ENCODE peak calls at places on chromosomes 7 and 10, in four cellular contexts. Y, T, V and S are unnamed samples.

GRCh38 chr7:99498546-99498944 is 1.5 kb downstream of the ZNF394 start:
- DNase-seq in V (no peak), T (no peak), Y (no peak), S (no peak)

GRCh38 chr7:5420841-5421625 is 2.6 kb downstream of the TNRC18 start:
- DNase-seq in T (peak), V (no peak), Y (peak), S (no peak)

GRCh38 chr10:7622969-7623368 is 43.8 kb downstream of the ITIH5 start:
- DNase-seq in Y (no peak), T (no peak), V (peak), S (peak)

GRCh38 chr7:11130601-11131000 is 156.9 kb downstream of the PHF14 start:
- DNase-seq in Y (no peak), V (no peak), T (no peak), S (no peak)

GRCh38 chr7:137920637-137921473 is 74.1 kb upstream of the DGKI start:
- DNase-seq in V (no peak), Y (no peak), T (peak), S (no peak)

GRCh38 chr7:78130443-78131200 is 332.0 kb downstream of the PHTF2 start:
- DNase-seq in V (no peak), Y (peak), T (no peak), S (no peak)

GRCh38 chr10:129586897-129587443 is 119.9 kb downstream of the MGMT start:
- DNase-seq in Y (no peak), T (no peak), V (no peak), S (no peak)

GRCh38 chr7:73521636-73522080 is 435 bp downstream of the BAZ1B start:
- DNase-seq in T (no peak), Y (no peak), V (peak), S (no peak)

GRCh38 chr7:145665499-145666258 is 450.9 kb upstream of the CNTNAP2 start:
- DNase-seq in T (no peak), Y (no peak), V (no peak), S (no peak)

GRCh38 chr10:20888620-20889337 is 8.3 kb downstream of the NEBL start:
- DNase-seq in Y (no peak), V (no peak), T (no peak), S (no peak)

GRCh38 chr7:114959931-114960330 is 38.0 kb downstream of the MDFIC start:
- DNase-seq in Y (no peak), T (no peak), V (no peak), S (no peak)

GRCh38 chr7:134740364-134740763 is 39.1 kb upstream of the CALD1 start:
- DNase-seq in Y (no peak), T (no peak), V (no peak), S (no peak)

GRCh38 chr7:105743351-105743812 is 133.0 kb downstream of the ATXN7L1 start:
- DNase-seq in Y (no peak), V (no peak), T (no peak), S (no peak)

GRCh38 chr7:140209866-140210609 is 33.3 kb upstream of the KDM7A start:
- DNase-seq in V (no peak), Y (peak), T (peak), S (peak)

GRCh38 chr7:95004618-95005282 is 97.4 kb downstream of the PPP1R9A start:
- DNase-seq in Y (no peak), V (no peak), T (no peak), S (no peak)

GRCh38 chr7:87219545-87220025 is at the start of gene TMEM243:
- DNase-seq in T (peak), V (peak), Y (peak), S (peak)

GRCh38 chr7:105779856-105780815 is 96.3 kb downstream of the ATXN7L1 start:
- DNase-seq in V (no peak), T (no peak), Y (no peak), S (no peak)

GRCh38 chr10:60848126-60848525 is 69.8 kb downstream of the CDK1 start:
- DNase-seq in V (no peak), Y (no peak), T (no peak), S (no peak)

GRCh38 chr10:59709472-59710125 is at the start of gene SLC16A9:
- DNase-seq in V (peak), Y (peak), T (peak), S (no peak)

GRCh38 chr10:36681751-36682633 is 443.4 kb upstream of the ANKRD30A start:
- DNase-seq in Y (no peak), T (no peak), V (no peak), S (no peak)

GRCh38 chr10:62815373-62816111 is 624 bp downstream of the EGR2 start:
- DNase-seq in Y (no peak), T (peak), V (no peak), S (no peak)

DNA sequence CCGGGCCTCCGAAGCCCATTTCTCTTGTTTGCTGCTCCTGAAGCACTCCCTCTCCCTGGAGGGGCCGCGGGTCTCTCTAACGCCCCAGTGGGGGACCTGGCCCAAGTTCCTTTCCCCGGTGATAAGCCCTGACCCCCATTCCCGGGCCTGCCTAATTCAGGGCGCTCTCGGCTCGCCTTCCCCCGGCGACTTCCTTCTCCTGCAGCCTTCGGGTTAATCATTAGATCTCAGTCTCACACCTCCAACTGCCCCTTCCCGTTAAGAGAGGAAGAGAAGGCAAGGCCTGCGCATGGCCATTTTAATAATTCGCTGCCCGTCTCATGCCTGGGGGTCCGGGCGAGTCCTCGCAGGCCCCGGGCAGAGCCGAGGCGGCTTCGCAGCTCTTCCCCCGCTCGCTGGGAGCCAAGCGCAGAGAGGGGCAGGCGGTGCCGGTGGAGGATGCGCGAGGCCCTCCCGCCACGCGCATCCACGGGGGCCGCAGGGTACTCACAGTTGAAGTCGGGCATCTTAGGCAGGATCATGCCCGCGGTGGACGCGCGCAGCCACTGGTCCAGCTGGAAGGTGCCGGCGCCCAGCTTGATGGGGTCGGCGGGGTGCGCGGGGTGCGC is 1.2 kb downstream of the MNX1 start:
- DNase-seq in V (no peak), Y (no peak), T (no peak), S (no peak)
- H3K4me3 ChIP-seq in V (peak), Y (no peak), T (peak), S (no peak)

GRCh38 chr10:95478185-95478584 is 83.0 kb downstream of the SORBS1 start:
- DNase-seq in T (no peak), V (no peak), Y (no peak), S (no peak)
- H3K4me3 ChIP-seq in T (no peak), V (no peak), Y (no peak), S (no peak)

GRCh38 chr10:35661236-35661635 is 19.1 kb upstream of the FZD8 start:
- DNase-seq in Y (no peak), V (no peak), T (no peak), S (no peak)

GRCh38 chr10:35657621-35658020 is 15.5 kb upstream of the FZD8 start:
- DNase-seq in V (no peak), T (no peak), Y (no peak), S (no peak)

DNA sequence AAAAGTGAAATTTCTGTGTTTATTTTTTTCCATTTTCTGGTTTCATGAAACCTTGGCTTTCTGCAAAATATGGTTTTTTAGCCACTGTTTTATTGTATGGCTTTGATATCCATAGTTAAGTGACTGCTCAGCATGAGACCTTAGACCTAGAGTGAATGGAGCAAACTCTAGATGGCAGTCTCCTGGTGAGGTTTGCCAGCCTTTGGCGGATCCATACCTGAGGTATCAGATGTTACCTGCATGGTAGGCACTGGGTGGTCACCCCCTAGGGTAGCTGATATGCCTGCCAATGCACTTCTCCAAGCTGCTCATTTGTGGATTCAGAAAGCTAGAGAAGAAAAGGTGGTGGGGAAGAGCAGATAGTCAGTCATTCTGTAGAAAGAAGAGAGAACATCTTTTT is 17.4 kb upstream of the FZD8 start:
- DNase-seq in V (no peak), T (no peak), Y (no peak), S (no peak)
- H3K4me3 ChIP-seq in V (no peak), T (no peak), Y (no peak), S (no peak)

DNA sequence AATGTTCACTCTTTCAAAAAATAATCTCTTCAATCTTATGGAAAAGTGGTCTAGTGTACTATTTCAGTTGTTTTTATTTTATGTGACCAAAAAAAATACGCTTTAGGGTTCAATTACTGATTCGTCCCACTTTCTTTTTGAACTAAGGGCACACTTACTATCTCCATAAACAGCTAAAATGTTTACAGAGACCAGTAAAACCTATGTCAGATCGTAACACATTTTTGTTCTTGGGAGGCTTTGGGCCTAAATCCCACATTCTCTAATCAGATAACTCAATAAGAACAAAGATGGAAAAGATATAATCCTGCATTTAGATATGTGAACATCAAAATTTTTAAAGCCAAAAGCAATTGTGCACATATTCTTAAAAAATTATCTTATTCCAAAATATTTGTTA is 29.8 kb upstream of the EPC1 start:
- DNase-seq in T (no peak), Y (no peak), V (no peak), S (peak)
- H3K4me3 ChIP-seq in T (peak), Y (no peak), V (peak), S (peak)

GRCh38 chr7:27101906-27102577 is 441 bp downstream of the HOXA2 start:
- DNase-seq in V (no peak), T (no peak), Y (no peak), S (no peak)
- H3K4me3 ChIP-seq in V (no peak), T (peak), Y (peak), S (no peak)

DNA sequence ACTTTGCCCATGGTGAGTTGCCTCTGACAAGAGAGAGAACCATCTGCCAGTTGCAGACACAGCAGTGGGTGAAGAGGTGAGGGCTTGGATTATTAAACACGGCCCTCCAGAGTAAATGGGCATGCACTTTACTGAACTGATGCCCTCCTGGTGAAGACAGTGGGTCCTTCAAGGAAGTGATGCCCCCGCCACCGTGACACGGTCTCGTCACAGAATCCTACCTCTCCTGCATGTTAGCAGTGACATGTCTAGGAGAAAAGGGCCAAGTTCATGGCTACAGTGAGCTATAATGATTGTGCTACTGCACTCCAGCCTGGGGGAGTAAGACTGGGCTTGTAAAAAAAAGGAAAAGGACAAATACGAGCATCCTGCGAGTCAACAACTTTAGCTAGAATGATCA is 2.4 kb downstream of the BNIP3 start:
- DNase-seq in V (no peak), T (no peak), Y (no peak), S (no peak)
- H3K4me3 ChIP-seq in V (peak), T (peak), Y (peak), S (no peak)

GRCh38 chr7:45028920-45029344 is 28.9 kb downstream of the CCM2 start:
- DNase-seq in T (no peak), Y (no peak), V (no peak), S (no peak)
- H3K4me3 ChIP-seq in T (no peak), Y (no peak), V (no peak), S (no peak)

DNA sequence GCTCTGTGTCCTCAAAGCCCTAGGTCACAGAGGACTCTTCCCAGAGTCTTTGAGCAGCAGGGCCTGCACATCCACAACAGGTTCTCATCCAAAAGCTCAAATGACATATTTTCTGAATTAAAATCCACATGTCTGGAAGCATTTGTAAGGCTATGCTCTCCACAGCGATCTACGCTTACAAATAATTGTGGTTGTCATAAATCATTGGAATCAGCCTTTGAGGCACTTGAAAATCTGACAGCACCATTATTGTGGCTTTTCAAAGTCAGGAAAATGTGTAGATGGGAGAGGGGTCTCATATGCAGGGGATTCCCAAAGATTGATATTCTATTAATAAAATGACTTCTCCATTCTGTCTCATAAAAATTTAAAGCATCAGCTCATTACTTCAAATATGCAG is 16.3 kb downstream of the GPR26 start:
- DNase-seq in Y (no peak), T (no peak), V (no peak), S (no peak)
- H3K4me3 ChIP-seq in Y (no peak), T (no peak), V (no peak), S (no peak)

DNA sequence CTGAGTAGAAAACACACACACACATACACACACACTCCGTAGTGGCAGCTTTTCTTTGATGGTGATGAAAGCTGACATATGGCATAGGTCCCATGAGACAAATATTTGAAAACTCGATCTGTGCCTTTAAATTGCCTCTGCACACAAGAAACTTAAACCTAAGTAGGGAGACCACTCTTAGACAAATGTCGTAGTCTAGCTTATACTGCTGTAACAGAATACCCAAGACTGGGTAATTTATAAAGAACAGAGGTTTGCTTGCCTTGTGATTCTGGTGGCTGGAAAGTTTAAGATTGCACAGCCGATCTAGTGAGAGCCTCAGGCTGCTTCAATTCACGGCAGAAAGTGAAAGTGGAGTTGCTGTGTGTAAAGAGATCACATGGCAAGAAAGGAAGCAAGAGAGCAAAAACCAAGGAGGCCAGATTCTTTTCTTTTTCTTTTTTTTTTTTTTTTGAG is 489.4 kb upstream of the SORCS1 start:
- DNase-seq in T (no peak), Y (no peak), V (no peak), S (no peak)
- H3K4me3 ChIP-seq in T (peak), Y (no peak), V (no peak), S (no peak)